ENCODE peak calls at places on chromosomes 16 and 17, in seven cellular contexts. G is transverse colon, Z is D721Med, V is AG09309, E is lower leg skin, A is sigmoid colon, M is MCF 10A. H is an unnamed sample.

GRCh38 chr16:5944971-5945370 is 847.4 kb upstream of the EEF2KMT start:
- DNase-seq in G (no peak), Z (no peak), V (no peak), E (no peak), A (no peak), M (no peak), H (no peak)

GRCh38 chr16:23504453-23505179 is 5.7 kb downstream of the GGA2 start:
- DNase-seq in G (peak; percentile 42), Z (no peak), V (peak; percentile 86), E (peak; percentile 91), A (peak; percentile 76), M (peak; percentile 98), H (peak; percentile 89)

GRCh38 chr16:25051446-25052160 is 36.4 kb upstream of the ARHGAP17 start:
- DNase-seq in G (no peak), Z (no peak), V (no peak), E (no peak), A (no peak), M (no peak), H (no peak)

GRCh38 chr17:3956983-3957382 is 7.3 kb downstream of the ATP2A3 start:
- DNase-seq in G (no peak), Z (no peak), V (no peak), E (no peak), A (no peak), M (no peak), H (no peak)

GRCh38 chr16:9206156-9206555 is 114.7 kb downstream of the HAPSTR1 start:
- DNase-seq in G (no peak), Z (no peak), V (no peak), E (no peak), A (no peak), M (no peak), H (no peak)

GRCh38 chr16:15452456-15452855 is 18.1 kb downstream of the BMERB1 start:
- DNase-seq in G (no peak), Z (no peak), V (no peak), E (no peak), A (no peak), M (no peak), H (no peak)

GRCh38 chr17:34979650-34980352 is 511 bp upstream of the LIG3 start:
- DNase-seq in G (no peak), Z (no peak), V (no peak), E (no peak), A (no peak), M (peak; percentile 9), H (no peak)

GRCh38 chr16:83914091-83914710 is 15.3 kb downstream of the MLYCD start:
- DNase-seq in G (no peak), Z (no peak), V (no peak), E (no peak), A (peak; percentile 56), M (no peak), H (no peak)

GRCh38 chr17:68698761-68699160 is 97.6 kb upstream of the FAM20A start:
- DNase-seq in G (peak; percentile 9), Z (no peak), V (no peak), E (no peak), A (no peak), M (no peak), H (peak; percentile 15)

GRCh38 chr17:47941998-47942490 is 673 bp downstream of the PNPO start:
- DNase-seq in G (no peak), Z (no peak), V (no peak), E (no peak), A (no peak), M (no peak), H (no peak)

GRCh38 chr17:81961087-81961514 is at the start of gene NOTUM:
- DNase-seq in G (no peak), Z (no peak), V (no peak), E (no peak), A (no peak), M (no peak), H (peak; percentile 39)

DNA sequence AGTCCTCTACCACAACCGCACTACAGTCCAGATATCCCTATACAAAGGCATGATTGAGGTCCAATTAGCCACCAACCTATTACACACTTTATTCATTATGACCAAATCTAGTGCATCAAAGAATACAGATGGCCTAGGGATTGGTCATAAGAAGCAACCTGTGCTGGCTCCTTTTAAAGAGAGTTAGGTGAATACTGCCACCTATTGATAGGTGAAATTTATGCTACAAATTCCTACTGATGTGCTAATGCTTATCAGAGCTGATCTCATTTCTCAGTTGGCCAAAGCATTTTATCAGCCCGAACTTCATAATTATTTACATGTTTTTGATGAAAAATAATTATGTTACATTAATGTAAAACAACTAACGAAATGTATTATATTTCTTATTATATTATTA is 166.3 kb downstream of the ANKFN1 start:
- DNase-seq in G (no peak), Z (no peak), V (peak; percentile 28), E (no peak), A (no peak), M (peak; percentile 68), H (no peak)
- TF ChIP-seq CTCF in G (peak; percentile 37), Z (peak; percentile 85), V (peak; percentile 45), E (no peak), A (no peak), M (peak; percentile 55), H (peak; percentile 43)

GRCh38 chr17:80214012-80214877 is 5.9 kb downstream of the SGSH start:
- DNase-seq in G (no peak), Z (no peak), V (no peak), E (no peak), A (no peak), M (no peak), H (no peak)

GRCh38 chr17:80214878-80215210 is 5.3 kb downstream of the SGSH start:
- DNase-seq in G (no peak), Z (no peak), V (no peak), E (no peak), A (no peak), M (no peak), H (no peak)

GRCh38 chr17:80212109-80212508 is 8.0 kb downstream of the SGSH start:
- DNase-seq in G (no peak), Z (no peak), V (no peak), E (no peak), A (no peak), M (no peak), H (no peak)

GRCh38 chr17:80213651-80213975 is 6.5 kb downstream of the SGSH start:
- DNase-seq in G (no peak), Z (no peak), V (no peak), E (no peak), A (no peak), M (no peak), H (no peak)

GRCh38 chr17:80212962-80213650 is 7.0 kb downstream of the SGSH start:
- DNase-seq in G (no peak), Z (no peak), V (no peak), E (no peak), A (no peak), M (no peak), H (no peak)
- TF ChIP-seq CTCF in G (no peak), Z (no peak), V (no peak), E (no peak), A (no peak), M (no peak), H (no peak)

DNA sequence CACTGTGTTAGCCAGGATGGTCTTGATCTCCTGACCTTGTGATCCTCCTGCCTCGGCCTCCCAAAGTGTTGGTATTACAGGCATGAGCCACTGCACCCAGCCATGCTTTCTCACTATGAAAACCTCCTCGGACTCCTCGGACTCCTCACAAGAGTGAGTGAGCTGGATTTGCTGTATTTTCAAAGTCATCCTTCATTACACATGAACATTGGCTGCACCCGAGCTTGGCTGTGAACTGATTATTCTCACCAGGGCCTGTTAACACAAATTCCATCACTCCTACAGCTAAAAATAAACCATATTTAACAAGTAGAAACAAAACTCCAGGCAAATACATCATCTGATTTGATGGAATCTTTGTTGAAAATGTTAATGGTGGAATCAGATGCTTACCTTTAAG is 50.3 kb downstream of the PITPNC1 start:
- DNase-seq in G (no peak), Z (no peak), V (no peak), E (peak; percentile 43), A (no peak), M (no peak), H (no peak)
- TF ChIP-seq CTCF in G (no peak), Z (no peak), V (no peak), E (no peak), A (no peak), M (no peak), H (no peak)

GRCh38 chr17:56863974-56864373 is 30.0 kb downstream of the DGKE start:
- DNase-seq in G (no peak), Z (no peak), V (no peak), E (no peak), A (no peak), M (no peak), H (no peak)

GRCh38 chr17:56867948-56868376 is 34.0 kb downstream of the DGKE start:
- DNase-seq in G (no peak), Z (no peak), V (no peak), E (no peak), A (no peak), M (no peak), H (no peak)

GRCh38 chr17:56866076-56866475 is 32.1 kb downstream of the DGKE start:
- DNase-seq in G (no peak), Z (no peak), V (no peak), E (no peak), A (no peak), M (no peak), H (no peak)

GRCh38 chr17:56868716-56869115 is 34.8 kb downstream of the DGKE start:
- DNase-seq in G (no peak), Z (no peak), V (no peak), E (no peak), A (no peak), M (no peak), H (no peak)

DNA sequence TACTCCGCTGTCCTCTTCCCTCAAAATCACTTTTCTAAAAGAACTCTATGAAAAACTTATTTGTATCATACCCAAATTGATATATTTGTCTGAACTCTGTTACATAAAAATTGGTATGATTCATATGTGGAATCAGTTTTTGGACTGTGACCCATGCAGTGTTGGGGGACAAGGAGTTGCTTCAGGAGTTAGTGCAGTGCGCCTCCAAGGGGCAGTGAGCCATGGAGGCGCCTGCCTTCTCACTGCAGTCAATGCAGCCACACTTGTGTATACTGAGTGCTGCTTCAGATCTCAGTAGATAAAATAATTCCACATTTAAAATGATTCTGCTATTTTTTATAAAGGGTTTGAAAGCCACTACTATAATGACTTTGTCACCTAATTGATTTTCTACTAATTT is 32.5 kb downstream of the DGKE start:
- DNase-seq in G (no peak), Z (no peak), V (no peak), E (no peak), A (no peak), M (peak; percentile 9), H (no peak)
- TF ChIP-seq CTCF in G (no peak), Z (peak; percentile 52), V (no peak), E (no peak), A (no peak), M (no peak), H (no peak)

DNA sequence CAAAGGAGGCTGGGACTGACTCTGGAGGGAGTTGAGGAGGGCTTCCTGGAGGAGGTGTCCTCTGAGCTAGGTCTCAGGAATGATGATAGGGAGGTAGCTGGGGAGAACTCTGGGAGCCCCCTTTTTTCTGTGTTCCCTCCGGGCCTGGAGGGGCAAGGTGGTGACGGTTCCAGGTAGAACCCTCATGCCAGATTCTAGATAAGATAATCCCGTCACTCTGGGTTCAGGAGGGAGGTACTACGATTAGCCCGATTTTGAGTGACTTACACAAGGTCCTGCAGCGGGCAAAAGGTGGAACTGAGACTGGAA is 18.7 kb upstream of the ADGRG3 start:
- DNase-seq in G (no peak), Z (no peak), V (no peak), E (no peak), A (no peak), M (no peak), H (no peak)
- TF ChIP-seq CTCF in G (no peak), Z (no peak), V (no peak), E (no peak), A (no peak), M (no peak), H (no peak)

H was measured in gastrocnemius medialis.